ENCODE peak calls at places on chromosome 2, in ten cellular contexts. V is cardiac muscle cell; C is CD8-positive, alpha-beta T cell; T is body of pancreas; N is Peyer's patch; Y is stomach; Z is Panc1; P is uterus; M is OCI-LY7; K is RWPE2. J is an unnamed sample.

GRCh38 chr2:55718165-55719008 is 24.7 kb upstream of the PNPT1 start:
- DNase-seq in V (peak; percentile 88), C (peak; percentile 10), T (peak; percentile 71), N (peak; percentile 76), Y (peak; percentile 54), Z (peak; percentile 39), P (peak; percentile 58), M (peak; percentile 76), K (no peak), J (peak; percentile 62)

GRCh38 chr2:146964494-146964893 is 880.3 kb upstream of the ACVR2A start:
- DNase-seq in V (no peak), C (no peak), T (no peak), N (no peak), Y (no peak), Z (no peak), P (no peak), M (no peak), K (no peak), J (no peak)

GRCh38 chr2:120913972-120914838 is 178.5 kb downstream of the GLI2 start:
- DNase-seq in V (no peak), C (no peak), T (no peak), N (no peak), Y (no peak), Z (no peak), P (no peak), M (no peak), K (peak; percentile 36), J (no peak)

GRCh38 chr2:126568734-126569133 is 87.2 kb upstream of the GYPC start:
- DNase-seq in V (no peak), C (no peak), T (no peak), N (no peak), Y (no peak), Z (no peak), P (no peak), M (no peak), K (no peak), J (no peak)

GRCh38 chr2:163565192-163565591 is 170.6 kb downstream of the FIGN start:
- DNase-seq in V (no peak), C (no peak), T (no peak), N (no peak), Y (no peak), Z (no peak), P (no peak), M (no peak), K (no peak), J (no peak)

GRCh38 chr2:176177580-176178270 is 10.7 kb upstream of the HOXD1 start:
- DNase-seq in V (peak; percentile 28), C (no peak), T (no peak), N (no peak), Y (no peak), Z (no peak), P (no peak), M (no peak), K (no peak), J (no peak)

GRCh38 chr2:171910494-171910893 is 11.8 kb upstream of the HAT1 start:
- DNase-seq in V (no peak), C (no peak), T (no peak), N (no peak), Y (no peak), Z (no peak), P (no peak), M (no peak), K (no peak), J (no peak)

GRCh38 chr2:201402651-201403573 is 45.8 kb upstream of the FLACC1 start:
- DNase-seq in V (no peak), C (no peak), T (no peak), N (no peak), Y (no peak), Z (no peak), P (no peak), M (no peak), K (no peak), J (no peak)

GRCh38 chr2:42770288-42771131 is 6.6 kb upstream of the OXER1 start:
- DNase-seq in V (peak; percentile 82), C (no peak), T (peak; percentile 55), N (peak; percentile 57), Y (peak; percentile 25), Z (no peak), P (no peak), M (peak; percentile 52), K (no peak), J (peak; percentile 85)

GRCh38 chr2:23600336-23600735 is 215.4 kb downstream of the KLHL29 start:
- DNase-seq in V (no peak), C (no peak), T (no peak), N (no peak), Y (no peak), Z (no peak), P (no peak), M (no peak), K (no peak), J (no peak)

GRCh38 chr2:128425731-128426620 is 107.3 kb upstream of the HS6ST1 start:
- DNase-seq in V (no peak), C (no peak), T (peak; percentile 78), N (peak; percentile 32), Y (no peak), Z (no peak), P (no peak), M (no peak), K (peak; percentile 32), J (peak; percentile 3)

GRCh38 chr2:96903318-96903717 is 33.4 kb upstream of the SEMA4C start:
- DNase-seq in V (no peak), C (no peak), T (no peak), N (no peak), Y (no peak), Z (no peak), P (no peak), M (no peak), K (no peak), J (no peak)

DNA sequence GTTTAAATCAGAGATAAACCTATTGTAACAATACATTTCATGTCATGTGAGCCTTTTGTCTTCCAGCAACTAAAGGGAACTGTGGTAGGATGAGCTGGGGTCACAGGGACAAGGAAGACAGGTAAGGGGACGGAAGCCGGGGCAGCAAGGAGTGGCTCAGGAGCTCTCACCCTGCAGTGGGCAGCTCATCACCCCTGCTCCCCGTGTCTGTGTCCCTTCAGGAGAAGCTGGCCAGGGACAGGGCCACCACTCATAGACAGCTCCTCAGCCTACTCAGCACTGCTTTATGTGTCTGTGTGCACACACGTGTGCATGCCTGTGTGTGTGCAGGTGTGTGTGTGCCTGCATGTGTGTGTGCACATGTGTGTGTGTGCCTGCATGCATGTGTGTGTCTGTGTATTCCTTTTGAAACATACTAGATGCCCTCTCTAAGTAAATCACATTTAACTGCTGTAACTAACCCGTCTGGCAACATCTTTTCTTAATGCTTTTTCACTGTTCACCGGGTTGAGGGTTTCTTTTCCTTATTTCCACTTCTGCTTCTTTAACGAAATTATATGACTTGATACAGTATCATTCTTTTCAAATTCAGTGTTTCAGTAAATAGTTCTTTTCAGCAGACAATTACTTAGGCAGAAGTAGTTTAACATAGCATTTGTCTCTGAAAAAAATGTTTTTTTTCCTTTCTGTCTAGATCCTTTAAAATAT is 44.2 kb downstream of the LRRFIP1 start:
- DNase-seq in V (no peak), C (no peak), T (no peak), N (peak; percentile 42), Y (no peak), Z (no peak), P (no peak), M (no peak), K (no peak), J (no peak)
- H3K27ac ChIP-seq in V (no peak overlapping the region), C (no peak overlapping the region), T (no peak overlapping the region), N (no peak overlapping the region), Y (no peak overlapping the region), Z (no peak overlapping the region), P (peak overlapping the region; percentile 97), M (peak overlapping the region; percentile 97), K (no peak overlapping the region), J (no peak overlapping the region)

DNA sequence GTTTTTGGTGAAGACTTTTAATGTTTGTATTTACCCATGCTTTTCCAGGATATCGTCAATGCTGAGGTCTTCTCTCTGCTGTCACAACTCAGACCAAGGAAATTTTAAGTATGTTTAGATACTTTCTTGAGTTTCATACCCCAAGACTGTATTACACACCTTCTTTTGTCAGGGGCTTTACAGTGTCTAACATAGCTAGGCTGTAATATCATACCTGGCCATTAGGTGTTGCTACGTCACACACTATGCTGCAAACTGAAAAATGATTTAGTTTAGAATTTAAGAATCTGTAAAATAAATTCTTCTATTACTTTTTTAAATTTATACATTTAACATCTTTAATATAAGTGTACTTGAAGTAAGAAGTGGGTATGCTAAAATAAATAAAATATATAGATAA is 358.4 kb upstream of the NRP2 start:
- DNase-seq in V (no peak), C (no peak), T (no peak), N (no peak), Y (no peak), Z (no peak), P (no peak), M (peak; percentile 1), K (no peak), J (no peak)
- TF ChIP-seq CTCF in V (peak; percentile 60), C (no peak), T (no peak), N (peak; percentile 22), Y (no peak), Z (peak; percentile 65), P (peak; percentile 6), M (peak; percentile 65), K (peak; percentile 69), J (peak; percentile 51)

GRCh38 chr2:83695037-83695436 is 764.0 kb downstream of the SUCLG1 start:
- DNase-seq in V (no peak), C (no peak), T (no peak), N (no peak), Y (no peak), Z (no peak), P (no peak), M (no peak), K (no peak), J (no peak)

GRCh38 chr2:83695530-83695929 is 763.5 kb downstream of the SUCLG1 start:
- DNase-seq in V (no peak), C (no peak), T (no peak), N (no peak), Y (no peak), Z (no peak), P (no peak), M (no peak), K (no peak), J (no peak)

DNA sequence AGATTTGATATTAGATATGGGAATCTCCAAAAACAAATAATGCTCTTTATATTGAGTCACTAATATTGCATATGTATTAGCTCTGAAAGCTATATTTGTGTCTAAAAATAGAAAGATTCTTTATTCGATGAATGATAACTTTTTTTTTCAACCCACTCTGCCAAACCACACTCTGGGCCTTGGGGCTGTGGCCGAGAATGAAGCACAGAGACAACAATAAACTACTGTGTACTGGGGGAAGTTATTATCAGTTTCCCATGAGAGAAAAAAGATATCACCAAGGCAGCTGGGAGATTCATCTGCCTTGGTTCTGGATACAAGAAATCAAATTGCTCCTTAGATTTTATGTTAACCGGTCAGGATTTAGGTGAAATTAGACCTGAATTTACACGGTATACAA is 762.2 kb downstream of the SUCLG1 start:
- DNase-seq in V (no peak), C (no peak), T (no peak), N (no peak), Y (no peak), Z (no peak), P (no peak), M (no peak), K (no peak), J (no peak)
- H3K9me3 ChIP-seq in V (no peaks in the 10 kb centered on the region), C (no peaks in the 10 kb centered on the region), T (no peaks in the 10 kb centered on the region), N (no peaks in the 10 kb centered on the region), Y (no peaks in the 10 kb centered on the region), Z (no peaks in the 10 kb centered on the region), P (no peaks in the 10 kb centered on the region), M (no peaks in the 10 kb centered on the region), K (no peaks in the 10 kb centered on the region), J (no peaks in the 10 kb centered on the region)

DNA sequence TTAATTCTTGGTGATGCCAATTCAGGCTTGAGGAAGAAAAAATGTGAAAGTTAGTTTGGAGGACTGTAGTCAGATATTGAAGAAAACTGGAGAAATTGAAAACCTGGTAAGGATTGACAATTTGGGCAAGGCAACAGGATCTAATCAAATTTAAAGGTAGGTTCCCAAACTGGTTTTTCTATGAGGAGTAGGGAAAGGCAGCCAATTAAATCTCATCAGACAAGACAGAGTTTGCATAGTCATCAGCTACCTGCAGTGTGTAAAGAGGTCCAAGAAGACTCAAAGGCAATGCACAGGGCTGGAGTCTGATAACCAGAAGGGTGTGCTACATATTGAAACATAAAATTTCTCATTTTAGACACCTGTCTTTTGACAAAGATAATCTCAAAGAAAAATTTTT is 16.0 kb upstream of the CAB39 start:
- DNase-seq in V (no peak), C (no peak), T (no peak), N (no peak), Y (no peak), Z (no peak), P (no peak), M (no peak), K (no peak), J (no peak)
- H3K27ac ChIP-seq in V (no peak overlapping the region), C (no peak overlapping the region), T (no peak overlapping the region), N (no peak overlapping the region), Y (no peak overlapping the region), Z (no peak overlapping the region), P (no peak overlapping the region), M (no peak overlapping the region), K (no peak overlapping the region), J (no peak overlapping the region)